ENCODE peak calls at places on chromosomes 4 and X, in four cellular contexts. One of them, this sample, is unnamed.

GRCh38 chr4:87718221-87718620 is 68.1 kb downstream of the DMP1 start:
- DNase-seq in fibroblast of mammary gland: peak
- DNase-seq in fibroblast of lung: no peak
- DNase-seq in psoas muscle: peak
- DNase-seq in this sample: no peak

GRCh38 chr4:183392377-183392776 is 52.1 kb upstream of the CDKN2AIP start:
- DNase-seq in psoas muscle: no peak
- DNase-seq in fibroblast of lung: no peak
- DNase-seq in fibroblast of mammary gland: no peak
- DNase-seq in this sample: no peak

GRCh38 chr4:90419124-90419711 is 292.0 kb downstream of the CCSER1 start:
- DNase-seq in fibroblast of mammary gland: peak
- DNase-seq in psoas muscle: no peak
- DNase-seq in fibroblast of lung: peak
- DNase-seq in this sample: peak

GRCh38 chr4:137610960-137611359 is 78.7 kb upstream of the PCDH18 start:
- DNase-seq in fibroblast of mammary gland: peak
- DNase-seq in psoas muscle: no peak
- DNase-seq in fibroblast of lung: peak
- DNase-seq in this sample: no peak

GRCh38 chr4:85381968-85382367 is 93.0 kb upstream of the ARHGAP24 start:
- DNase-seq in psoas muscle: no peak
- DNase-seq in fibroblast of mammary gland: peak
- DNase-seq in fibroblast of lung: no peak
- DNase-seq in this sample: peak

GRCh38 chr4:155667538-155668511 is 1.2 kb downstream of the GUCY1A1 start:
- DNase-seq in fibroblast of mammary gland: peak
- DNase-seq in fibroblast of lung: peak
- DNase-seq in psoas muscle: peak
- DNase-seq in this sample: peak

GRCh38 chrX:30951003-30951402 is 61.9 kb upstream of the TAB3 start:
- DNase-seq in fibroblast of lung: no peak
- DNase-seq in psoas muscle: no peak
- DNase-seq in fibroblast of mammary gland: no peak
- DNase-seq in this sample: no peak

GRCh38 chr4:13476915-13477314 is 7.2 kb downstream of the RAB28 start:
- DNase-seq in fibroblast of mammary gland: peak
- DNase-seq in fibroblast of lung: no peak
- DNase-seq in psoas muscle: no peak
- DNase-seq in this sample: peak

GRCh38 chrX:40008841-40009461 is 88.8 kb downstream of the BCOR start:
- DNase-seq in psoas muscle: peak
- DNase-seq in fibroblast of mammary gland: no peak
- DNase-seq in fibroblast of lung: peak
- DNase-seq in this sample: no peak

GRCh38 chr4:143773998-143774898 is 73.8 kb upstream of the FREM3 start:
- DNase-seq in fibroblast of mammary gland: peak
- DNase-seq in fibroblast of lung: peak
- DNase-seq in psoas muscle: no peak
- DNase-seq in this sample: peak

GRCh38 chr4:100869266-100869665 is 351.4 kb upstream of the EMCN start:
- DNase-seq in psoas muscle: no peak
- DNase-seq in fibroblast of lung: no peak
- DNase-seq in fibroblast of mammary gland: no peak
- DNase-seq in this sample: no peak

GRCh38 chr4:153204247-153205027 is at the start of gene TRIM2:
- DNase-seq in psoas muscle: peak
- DNase-seq in fibroblast of lung: peak
- DNase-seq in fibroblast of mammary gland: peak
- DNase-seq in this sample: peak

GRCh38 chrX:11138498-11139390 is 27.6 kb downstream of the HCCS start:
- DNase-seq in fibroblast of mammary gland: no peak
- DNase-seq in psoas muscle: peak
- DNase-seq in fibroblast of lung: no peak
- DNase-seq in this sample: no peak

GRCh38 chr4:66045913-66046312 is 375.6 kb upstream of the EPHA5 start:
- DNase-seq in fibroblast of mammary gland: no peak
- DNase-seq in psoas muscle: no peak
- DNase-seq in fibroblast of lung: no peak
- DNase-seq in this sample: no peak

GRCh38 chr4:78493731-78494130 is 57.8 kb upstream of the ANXA3 start:
- DNase-seq in fibroblast of mammary gland: no peak
- DNase-seq in fibroblast of lung: no peak
- DNase-seq in psoas muscle: no peak
- DNase-seq in this sample: no peak

GRCh38 chr4:94410678-94411206 is 41.0 kb upstream of the PDLIM5 start:
- DNase-seq in psoas muscle: peak
- DNase-seq in fibroblast of mammary gland: peak
- DNase-seq in fibroblast of lung: peak
- DNase-seq in this sample: peak

GRCh38 chrX:154295664-154296310 is at the start of gene TKTL1:
- DNase-seq in fibroblast of lung: no peak
- DNase-seq in fibroblast of mammary gland: no peak
- DNase-seq in psoas muscle: no peak
- DNase-seq in this sample: no peak

GRCh38 chr4:86981789-86982188 is 47.0 kb downstream of the AFF1 start:
- DNase-seq in psoas muscle: no peak
- DNase-seq in fibroblast of mammary gland: no peak
- DNase-seq in fibroblast of lung: no peak
- DNase-seq in this sample: no peak

GRCh38 chrX:68343551-68343950 is 89.7 kb downstream of the OPHN1 start:
- DNase-seq in psoas muscle: no peak
- DNase-seq in fibroblast of lung: no peak
- DNase-seq in fibroblast of mammary gland: no peak
- DNase-seq in this sample: no peak

GRCh38 chr4:5988086-5988845 is 30.0 kb downstream of the C4orf50 start:
- DNase-seq in psoas muscle: no peak
- DNase-seq in fibroblast of lung: no peak
- DNase-seq in fibroblast of mammary gland: no peak
- DNase-seq in this sample: no peak

GRCh38 chrX:44071070-44071645 is 98.0 kb upstream of the NDP start:
- DNase-seq in fibroblast of mammary gland: peak
- DNase-seq in fibroblast of lung: peak
- DNase-seq in psoas muscle: no peak
- DNase-seq in this sample: peak
- H3K4me3 ChIP-seq in fibroblast of mammary gland: no peak
- H3K4me3 ChIP-seq in fibroblast of lung: no peak
- H3K4me3 ChIP-seq in psoas muscle: no peak
- H3K4me3 ChIP-seq in this sample: no peak

GRCh38 chrX:46375831-46376230 is 169.4 kb downstream of the ZNF674 start:
- DNase-seq in fibroblast of mammary gland: no peak
- DNase-seq in psoas muscle: no peak
- DNase-seq in fibroblast of lung: no peak
- DNase-seq in this sample: no peak

GRCh38 chrX:46380148-46380752 is 165.0 kb downstream of the ZNF674 start:
- DNase-seq in psoas muscle: no peak
- DNase-seq in fibroblast of lung: no peak
- DNase-seq in fibroblast of mammary gland: no peak
- DNase-seq in this sample: no peak

GRCh38 chrX:46374371-46374770 is 170.8 kb downstream of the ZNF674 start:
- DNase-seq in fibroblast of mammary gland: no peak
- DNase-seq in psoas muscle: no peak
- DNase-seq in fibroblast of lung: no peak
- DNase-seq in this sample: peak

GRCh38 chrX:46381630-46382029 is 163.6 kb downstream of the ZNF674 start:
- DNase-seq in fibroblast of mammary gland: peak
- DNase-seq in fibroblast of lung: no peak
- DNase-seq in psoas muscle: no peak
- DNase-seq in this sample: peak

DNA sequence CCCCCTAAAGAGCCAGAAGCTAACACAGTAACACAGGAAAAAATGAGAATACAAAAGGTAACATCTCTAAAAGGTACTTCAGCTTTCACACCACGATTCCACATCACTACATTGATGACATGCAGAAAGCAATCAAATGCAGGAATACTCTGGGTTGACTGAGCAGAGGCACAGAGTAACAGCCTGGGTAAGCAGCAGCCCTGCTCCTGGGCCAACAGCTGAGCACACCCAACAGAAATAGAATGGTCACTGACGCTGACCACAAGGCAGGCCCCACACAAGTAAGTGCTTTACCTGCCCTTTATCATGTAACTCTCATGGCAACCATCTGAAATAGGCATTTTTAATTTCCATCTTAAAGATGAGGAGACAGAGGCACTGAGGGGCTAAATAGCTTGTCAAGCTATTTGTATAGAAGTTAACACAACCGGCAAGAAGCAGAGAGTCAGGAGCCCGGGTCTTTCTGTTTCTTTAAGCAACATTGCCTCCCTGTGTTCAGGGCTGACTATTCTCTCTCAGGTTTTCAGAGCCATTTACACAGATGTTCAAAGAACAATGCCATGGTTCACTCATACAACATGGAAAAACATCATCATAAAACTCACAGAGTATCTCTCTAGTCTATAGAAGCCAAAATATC is 168.9 kb downstream of the ZNF674 start:
- DNase-seq in fibroblast of mammary gland: peak
- DNase-seq in fibroblast of lung: peak
- DNase-seq in psoas muscle: no peak
- DNase-seq in this sample: peak
- TF ChIP-seq CTCF in fibroblast of mammary gland: peak
- TF ChIP-seq CTCF in fibroblast of lung: peak
- TF ChIP-seq CTCF in psoas muscle: peak
- TF ChIP-seq CTCF in this sample: peak

GRCh38 chrX:71214604-71215334 is 8.3 kb upstream of the GJB1 start:
- DNase-seq in fibroblast of mammary gland: no peak
- DNase-seq in psoas muscle: no peak
- DNase-seq in fibroblast of lung: no peak
- DNase-seq in this sample: no peak

GRCh38 chrX:71217298-71217697 is 5.7 kb upstream of the GJB1 start:
- DNase-seq in fibroblast of lung: no peak
- DNase-seq in fibroblast of mammary gland: no peak
- DNase-seq in psoas muscle: no peak
- DNase-seq in this sample: no peak

GRCh38 chrX:71214152-71214551 is 8.9 kb upstream of the GJB1 start:
- DNase-seq in fibroblast of mammary gland: no peak
- DNase-seq in fibroblast of lung: no peak
- DNase-seq in psoas muscle: no peak
- DNase-seq in this sample: no peak

GRCh38 chrX:71216446-71216845 is 6.6 kb upstream of the GJB1 start:
- DNase-seq in psoas muscle: no peak
- DNase-seq in fibroblast of lung: no peak
- DNase-seq in fibroblast of mammary gland: no peak
- DNase-seq in this sample: no peak

GRCh38 chrX:71215335-71215912 is 7.6 kb upstream of the GJB1 start:
- DNase-seq in fibroblast of lung: no peak
- DNase-seq in psoas muscle: no peak
- DNase-seq in fibroblast of mammary gland: no peak
- DNase-seq in this sample: no peak
- H3K4me3 ChIP-seq in fibroblast of lung: no peak
- H3K4me3 ChIP-seq in psoas muscle: no peak
- H3K4me3 ChIP-seq in fibroblast of mammary gland: no peak
- H3K4me3 ChIP-seq in this sample: no peak

DNA sequence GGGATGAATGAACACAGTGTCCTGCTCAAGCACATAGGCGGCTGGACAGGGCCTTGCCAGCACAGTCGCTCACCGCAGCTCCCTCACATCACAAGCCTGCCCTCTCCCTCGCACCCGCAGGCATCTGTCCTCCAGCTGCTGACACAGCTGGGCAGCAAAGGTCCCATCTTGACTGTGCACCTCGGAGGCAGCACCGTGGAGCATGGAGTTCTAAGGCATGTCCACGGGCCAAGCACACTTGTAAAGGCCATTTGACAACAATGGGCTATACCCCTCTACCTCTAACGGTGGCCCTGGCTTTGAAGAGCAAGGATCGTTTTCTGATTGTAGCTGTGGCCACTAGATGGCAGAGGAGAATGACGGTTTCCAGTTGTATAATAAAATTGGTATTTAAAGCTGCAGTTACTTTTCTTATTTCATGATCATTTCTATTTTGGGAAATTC is 53.8 kb downstream of the APLN start:
- DNase-seq in psoas muscle: no peak
- DNase-seq in fibroblast of mammary gland: peak
- DNase-seq in fibroblast of lung: peak
- DNase-seq in this sample: peak
- TF ChIP-seq CTCF in psoas muscle: peak
- TF ChIP-seq CTCF in fibroblast of mammary gland: peak
- TF ChIP-seq CTCF in fibroblast of lung: peak
- TF ChIP-seq CTCF in this sample: peak

GRCh38 chr4:48491514-48492176 is 1.6 kb downstream of the ZAR1 start:
- DNase-seq in fibroblast of lung: no peak
- DNase-seq in fibroblast of mammary gland: no peak
- DNase-seq in psoas muscle: no peak
- DNase-seq in this sample: no peak
- H3K4me3 ChIP-seq in fibroblast of lung: no peak
- H3K4me3 ChIP-seq in fibroblast of mammary gland: no peak
- H3K4me3 ChIP-seq in psoas muscle: no peak
- H3K4me3 ChIP-seq in this sample: no peak

DNA sequence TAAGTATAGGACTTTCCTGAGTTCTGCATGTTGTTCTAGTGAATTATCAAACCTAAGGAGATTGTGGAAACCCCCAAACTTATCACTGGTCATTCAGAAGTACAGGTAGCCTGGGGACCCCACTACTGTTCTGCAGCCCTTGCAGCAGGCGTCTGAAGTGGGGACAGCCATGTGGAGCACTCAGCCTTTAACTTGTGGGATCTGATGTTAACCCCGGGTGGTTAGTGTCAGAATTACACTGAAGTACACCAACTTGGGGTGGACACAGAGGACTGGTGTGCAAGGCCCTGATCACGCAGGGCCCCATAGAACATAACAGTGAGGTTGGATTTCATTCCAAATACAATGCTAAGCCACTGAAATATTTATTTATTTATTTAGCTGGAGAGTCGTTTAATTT is 103.7 kb downstream of the SCD5 start:
- DNase-seq in fibroblast of lung: no peak
- DNase-seq in fibroblast of mammary gland: no peak
- DNase-seq in psoas muscle: no peak
- DNase-seq in this sample: no peak
- TF ChIP-seq CTCF in fibroblast of lung: no peak
- TF ChIP-seq CTCF in fibroblast of mammary gland: no peak
- TF ChIP-seq CTCF in psoas muscle: no peak
- TF ChIP-seq CTCF in this sample: no peak

GRCh38 chr4:7941111-7942018 is 1.7 kb upstream of the AFAP1 start:
- DNase-seq in fibroblast of lung: peak
- DNase-seq in fibroblast of mammary gland: peak
- DNase-seq in psoas muscle: no peak
- DNase-seq in this sample: no peak

GRCh38 chr4:7933631-7934510 is 5.8 kb downstream of the AFAP1 start:
- DNase-seq in fibroblast of mammary gland: no peak
- DNase-seq in psoas muscle: no peak
- DNase-seq in fibroblast of lung: no peak
- DNase-seq in this sample: peak

GRCh38 chr4:7939377-7940108 is at the start of gene AFAP1:
- DNase-seq in fibroblast of mammary gland: peak
- DNase-seq in fibroblast of lung: peak
- DNase-seq in psoas muscle: peak
- DNase-seq in this sample: peak

GRCh38 chr4:7938513-7939376 is 916 bp downstream of the AFAP1 start:
- DNase-seq in fibroblast of lung: peak
- DNase-seq in psoas muscle: peak
- DNase-seq in fibroblast of mammary gland: peak
- DNase-seq in this sample: peak

DNA sequence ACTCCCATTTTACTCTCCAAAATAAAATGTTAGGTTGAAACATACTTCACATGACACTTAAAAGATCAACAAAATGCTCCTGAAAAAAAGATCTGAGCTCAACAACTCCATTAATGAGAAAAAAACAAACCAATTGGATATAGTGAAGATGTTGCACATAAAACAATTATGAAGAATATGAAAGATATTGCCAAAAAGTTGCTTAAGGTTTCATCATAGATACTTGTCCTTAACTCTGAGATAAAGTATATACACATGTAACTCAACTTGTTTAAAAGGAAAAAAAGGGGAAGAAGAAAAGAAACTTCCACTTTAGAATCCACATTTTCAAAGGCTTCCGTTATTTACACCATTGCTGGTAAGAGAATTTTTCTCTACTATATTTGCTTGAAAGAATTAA is 2.7 kb downstream of the AFAP1 start:
- DNase-seq in psoas muscle: no peak
- DNase-seq in fibroblast of lung: peak
- DNase-seq in fibroblast of mammary gland: no peak
- DNase-seq in this sample: peak
- H3K4me3 ChIP-seq in psoas muscle: no peak
- H3K4me3 ChIP-seq in fibroblast of lung: peak
- H3K4me3 ChIP-seq in fibroblast of mammary gland: no peak
- H3K4me3 ChIP-seq in this sample: peak

This sample was measured in AG10803.